ENCODE peak calls at places on chromosome 18, in nine cellular contexts. O, T, S, G, C, N, P, E and M are unnamed samples.

GRCh38 chr18:26548144-26549102 is at the start of gene KCTD1:
- DNase-seq in G (peak; percentile 95), T (peak; percentile 65), O (peak; percentile 77), N (peak; percentile 83), C (peak; percentile 92), P (peak; percentile 76), S (peak; percentile 62), E (peak; percentile 83), M (peak; percentile 50)

GRCh38 chr18:63001861-63002260 is 286.5 kb downstream of the PHLPP1 start:
- DNase-seq in G (no peak), T (no peak), P (no peak), O (no peak), E (no peak), S (no peak), C (no peak), N (no peak), M (no peak)

GRCh38 chr18:47730795-47731194 is 199.7 kb downstream of the SMAD2 start:
- DNase-seq in T (no peak), C (no peak), O (no peak), S (no peak), E (no peak), G (no peak), P (no peak), N (no peak), M (no peak)

GRCh38 chr18:25456284-25456683 is 104.3 kb upstream of the ZNF521 start:
- DNase-seq in C (no peak), G (no peak), P (no peak), E (no peak), S (no peak), O (no peak), N (no peak), T (no peak), M (no peak)

GRCh38 chr18:10017048-10017447 is 103.2 kb downstream of the VAPA start:
- DNase-seq in G (no peak), N (no peak), O (no peak), E (no peak), P (no peak), T (no peak), S (no peak), C (no peak), M (no peak)

GRCh38 chr18:12645751-12646203 is 12.1 kb downstream of the SPIRE1 start:
- DNase-seq in S (no peak), C (no peak), N (no peak), P (no peak), O (peak; percentile 58), E (peak; percentile 84), G (no peak), T (no peak), M (no peak)

GRCh38 chr18:77392323-77392722 is 142.7 kb downstream of the GALR1 start:
- DNase-seq in C (no peak), O (no peak), G (no peak), N (no peak), P (no peak), E (no peak), T (no peak), S (peak; percentile 9), M (no peak)

GRCh38 chr18:48662021-48662661 is 123.3 kb downstream of the CTIF start:
- DNase-seq in G (no peak), T (no peak), P (no peak), C (peak; percentile 61), E (no peak), N (peak; percentile 85), S (peak; percentile 33), O (no peak), M (peak; percentile 74)

GRCh38 chr18:47990981-47991380 is 60.5 kb upstream of the SMAD2 start:
- DNase-seq in T (no peak), C (no peak), E (no peak), N (no peak), S (no peak), O (no peak), G (no peak), P (no peak), M (no peak)

GRCh38 chr18:26450989-26451682 is 97.2 kb downstream of the KCTD1 start:
- DNase-seq in E (no peak), C (no peak), P (no peak), G (no peak), T (no peak), O (no peak), S (no peak), N (no peak), M (no peak)

GRCh38 chr18:26051845-26052244 is 38.6 kb downstream of the SS18 start:
- DNase-seq in P (no peak), S (no peak), G (no peak), N (no peak), C (no peak), O (peak; percentile 54), T (no peak), E (no peak), M (no peak)

GRCh38 chr18:58502628-58503027 is 126.3 kb downstream of the ALPK2 start:
- DNase-seq in S (no peak), E (peak; percentile 54), N (no peak), T (no peak), P (no peak), O (no peak), C (no peak), G (no peak), M (no peak)

GRCh38 chr18:7624697-7625096 is 57.6 kb downstream of the PTPRM start:
- DNase-seq in O (no peak), C (no peak), P (no peak), E (no peak), S (no peak), G (no peak), N (no peak), T (no peak), M (no peak)

GRCh38 chr18:35580748-35581534 is 599 bp upstream of the GALNT1 start:
- DNase-seq in T (peak; percentile 77), S (peak; percentile 27), C (peak; percentile 90), N (peak; percentile 48), P (no peak), O (peak; percentile 47), G (peak; percentile 84), E (peak; percentile 58), M (peak; percentile 42)